ENCODE peak calls at places on chromosomes 2 and 18, in ten cellular contexts. One of them, this sample, is unnamed.

GRCh38 chr2:36589230-36589630 is 8.7 kb downstream of the FEZ2 start:
- DNase-seq in heart left ventricle: no peak
- DNase-seq in thoracic aorta: no peak
- DNase-seq in uterus: no peak
- DNase-seq in GM06990: no peak
- DNase-seq in left lung: no peak
- DNase-seq in GM10248: no peak
- DNase-seq in heart right ventricle: no peak
- DNase-seq in neural progenitor cell: no peak
- DNase-seq in HCT116: no peak
- DNase-seq in this sample: no peak

GRCh38 chr2:36513661-36514060 is 84.3 kb downstream of the FEZ2 start:
- DNase-seq in thoracic aorta: no peak
- DNase-seq in GM06990: no peak
- DNase-seq in heart right ventricle: no peak
- DNase-seq in uterus: no peak
- DNase-seq in neural progenitor cell: no peak
- DNase-seq in left lung: no peak
- DNase-seq in heart left ventricle: no peak
- DNase-seq in GM10248: no peak
- DNase-seq in HCT116: no peak
- DNase-seq in this sample: no peak

GRCh38 chr2:11466307-11467125 is 555 bp upstream of the E2F6 start:
- DNase-seq in heart right ventricle: no peak
- DNase-seq in GM10248: no peak
- DNase-seq in HCT116: no peak
- DNase-seq in neural progenitor cell: no peak
- DNase-seq in thoracic aorta: no peak
- DNase-seq in heart left ventricle: no peak
- DNase-seq in uterus: no peak
- DNase-seq in left lung: no peak
- DNase-seq in GM06990: no peak
- DNase-seq in this sample: no peak

GRCh38 chr2:144479138-144479537 is 40.8 kb downstream of the ZEB2 start:
- DNase-seq in heart right ventricle: no peak
- DNase-seq in GM06990: no peak
- DNase-seq in uterus: no peak
- DNase-seq in neural progenitor cell: no peak
- DNase-seq in GM10248: no peak
- DNase-seq in left lung: peak
- DNase-seq in thoracic aorta: no peak
- DNase-seq in heart left ventricle: no peak
- DNase-seq in HCT116: no peak
- DNase-seq in this sample: no peak

GRCh38 chr18:30889582-30890301 is 152.8 kb downstream of the DSC3 start:
- DNase-seq in thoracic aorta: no peak
- DNase-seq in GM06990: no peak
- DNase-seq in neural progenitor cell: peak
- DNase-seq in GM10248: no peak
- DNase-seq in heart right ventricle: no peak
- DNase-seq in HCT116: peak
- DNase-seq in heart left ventricle: no peak
- DNase-seq in left lung: no peak
- DNase-seq in uterus: no peak
- DNase-seq in this sample: no peak

GRCh38 chr2:231936491-231936890 is 10.3 kb upstream of the NPPC start:
- DNase-seq in GM10248: no peak
- DNase-seq in thoracic aorta: no peak
- DNase-seq in heart right ventricle: no peak
- DNase-seq in HCT116: no peak
- DNase-seq in left lung: no peak
- DNase-seq in heart left ventricle: no peak
- DNase-seq in uterus: no peak
- DNase-seq in GM06990: no peak
- DNase-seq in neural progenitor cell: no peak
- DNase-seq in this sample: peak

GRCh38 chr2:15747698-15748471 is 156.2 kb downstream of the DDX1 start:
- DNase-seq in heart left ventricle: no peak
- DNase-seq in heart right ventricle: no peak
- DNase-seq in thoracic aorta: no peak
- DNase-seq in left lung: no peak
- DNase-seq in HCT116: no peak
- DNase-seq in neural progenitor cell: peak
- DNase-seq in GM06990: no peak
- DNase-seq in uterus: no peak
- DNase-seq in GM10248: no peak
- DNase-seq in this sample: no peak

GRCh38 chr2:109701362-109701761 is 87.2 kb downstream of the SOWAHC start:
- DNase-seq in GM06990: no peak
- DNase-seq in neural progenitor cell: peak
- DNase-seq in heart left ventricle: no peak
- DNase-seq in uterus: no peak
- DNase-seq in HCT116: no peak
- DNase-seq in left lung: no peak
- DNase-seq in heart right ventricle: no peak
- DNase-seq in thoracic aorta: no peak
- DNase-seq in GM10248: no peak
- DNase-seq in this sample: no peak

DNA sequence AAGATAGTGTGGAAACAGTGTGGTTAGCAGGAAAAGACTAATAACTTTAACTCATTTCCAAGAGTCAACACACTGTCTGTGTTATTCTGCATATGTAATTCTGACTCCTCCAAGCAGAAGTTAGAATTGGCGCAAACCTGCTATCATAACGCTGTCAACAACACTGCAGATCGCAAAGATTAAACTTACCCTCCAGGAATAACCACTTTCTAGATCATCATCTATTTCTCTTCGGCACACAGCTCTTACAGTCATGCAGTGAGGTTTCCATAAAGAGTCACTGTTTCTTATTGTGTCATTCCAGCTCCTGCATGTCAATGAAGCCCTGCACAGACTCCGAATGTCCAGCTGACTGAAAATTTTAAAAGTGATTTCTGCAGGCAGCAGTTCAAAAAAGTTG is 2.4 kb downstream of the FBXO48 start:
- DNase-seq in GM06990: no peak
- DNase-seq in left lung: no peak
- DNase-seq in heart right ventricle: no peak
- DNase-seq in uterus: no peak
- DNase-seq in neural progenitor cell: no peak
- DNase-seq in thoracic aorta: no peak
- DNase-seq in heart left ventricle: no peak
- DNase-seq in GM10248: no peak
- DNase-seq in HCT116: no peak
- DNase-seq in this sample: no peak
- TF ChIP-seq CTCF in GM06990: no peak
- TF ChIP-seq CTCF in left lung: no peak
- TF ChIP-seq CTCF in heart right ventricle: no peak
- TF ChIP-seq CTCF in uterus: no peak
- TF ChIP-seq CTCF in neural progenitor cell: no peak
- TF ChIP-seq CTCF in thoracic aorta: no peak
- TF ChIP-seq CTCF in heart left ventricle: no peak
- TF ChIP-seq CTCF in GM10248: no peak
- TF ChIP-seq CTCF in HCT116: no peak
- TF ChIP-seq CTCF in this sample: no peak

GRCh38 chr18:9612989-9613388 is 1.4 kb downstream of the PPP4R1 start:
- DNase-seq in thoracic aorta: no peak
- DNase-seq in uterus: no peak
- DNase-seq in heart left ventricle: no peak
- DNase-seq in heart right ventricle: no peak
- DNase-seq in left lung: no peak
- DNase-seq in GM06990: peak
- DNase-seq in HCT116: no peak
- DNase-seq in GM10248: no peak
- DNase-seq in neural progenitor cell: no peak
- DNase-seq in this sample: peak

GRCh38 chr18:9614401-9615279 is at the start of gene PPP4R1:
- DNase-seq in left lung: peak
- DNase-seq in thoracic aorta: peak
- DNase-seq in neural progenitor cell: peak
- DNase-seq in heart left ventricle: peak
- DNase-seq in GM10248: peak
- DNase-seq in uterus: peak
- DNase-seq in GM06990: peak
- DNase-seq in heart right ventricle: peak
- DNase-seq in HCT116: no peak
- DNase-seq in this sample: peak

GRCh38 chr18:9615280-9615797 is 980 bp upstream of the PPP4R1 start:
- DNase-seq in thoracic aorta: no peak
- DNase-seq in neural progenitor cell: no peak
- DNase-seq in heart right ventricle: no peak
- DNase-seq in heart left ventricle: no peak
- DNase-seq in GM10248: no peak
- DNase-seq in uterus: no peak
- DNase-seq in left lung: no peak
- DNase-seq in HCT116: no peak
- DNase-seq in GM06990: no peak
- DNase-seq in this sample: no peak

GRCh38 chr18:9612215-9612830 is 2.0 kb downstream of the PPP4R1 start:
- DNase-seq in neural progenitor cell: peak
- DNase-seq in thoracic aorta: no peak
- DNase-seq in heart right ventricle: peak
- DNase-seq in HCT116: peak
- DNase-seq in GM06990: no peak
- DNase-seq in left lung: no peak
- DNase-seq in heart left ventricle: no peak
- DNase-seq in GM10248: peak
- DNase-seq in uterus: no peak
- DNase-seq in this sample: peak

GRCh38 chr18:9613550-9614400 is 584 bp downstream of the PPP4R1 start:
- DNase-seq in uterus: peak
- DNase-seq in heart left ventricle: peak
- DNase-seq in GM10248: peak
- DNase-seq in GM06990: peak
- DNase-seq in heart right ventricle: peak
- DNase-seq in neural progenitor cell: peak
- DNase-seq in HCT116: no peak
- DNase-seq in thoracic aorta: no peak
- DNase-seq in left lung: peak
- DNase-seq in this sample: peak
- TF ChIP-seq CTCF in uterus: no peak
- TF ChIP-seq CTCF in heart left ventricle: no peak
- TF ChIP-seq CTCF in GM10248: no peak
- TF ChIP-seq CTCF in GM06990: no peak
- TF ChIP-seq CTCF in heart right ventricle: no peak
- TF ChIP-seq CTCF in neural progenitor cell: no peak
- TF ChIP-seq CTCF in HCT116: no peak
- TF ChIP-seq CTCF in thoracic aorta: no peak
- TF ChIP-seq CTCF in left lung: no peak
- TF ChIP-seq CTCF in this sample: no peak

GRCh38 chr2:23806201-23806600 is 120.7 kb downstream of the ATAD2B start:
- DNase-seq in uterus: no peak
- DNase-seq in heart left ventricle: no peak
- DNase-seq in neural progenitor cell: no peak
- DNase-seq in heart right ventricle: no peak
- DNase-seq in GM06990: no peak
- DNase-seq in thoracic aorta: no peak
- DNase-seq in HCT116: no peak
- DNase-seq in left lung: no peak
- DNase-seq in GM10248: no peak
- DNase-seq in this sample: no peak

GRCh38 chr2:23803275-23803964 is 123.5 kb downstream of the ATAD2B start:
- DNase-seq in GM06990: no peak
- DNase-seq in left lung: no peak
- DNase-seq in uterus: no peak
- DNase-seq in GM10248: no peak
- DNase-seq in neural progenitor cell: no peak
- DNase-seq in heart right ventricle: no peak
- DNase-seq in heart left ventricle: no peak
- DNase-seq in thoracic aorta: no peak
- DNase-seq in HCT116: no peak
- DNase-seq in this sample: no peak

GRCh38 chr2:23806665-23807064 is 120.3 kb downstream of the ATAD2B start:
- DNase-seq in heart left ventricle: no peak
- DNase-seq in HCT116: no peak
- DNase-seq in heart right ventricle: no peak
- DNase-seq in GM06990: no peak
- DNase-seq in GM10248: no peak
- DNase-seq in left lung: no peak
- DNase-seq in thoracic aorta: no peak
- DNase-seq in uterus: no peak
- DNase-seq in neural progenitor cell: no peak
- DNase-seq in this sample: no peak

GRCh38 chr2:23801396-23801795 is 125.5 kb downstream of the ATAD2B start:
- DNase-seq in left lung: no peak
- DNase-seq in GM10248: no peak
- DNase-seq in GM06990: no peak
- DNase-seq in neural progenitor cell: no peak
- DNase-seq in heart left ventricle: no peak
- DNase-seq in thoracic aorta: no peak
- DNase-seq in uterus: no peak
- DNase-seq in heart right ventricle: no peak
- DNase-seq in HCT116: no peak
- DNase-seq in this sample: no peak

GRCh38 chr2:23803965-23804542 is 122.9 kb downstream of the ATAD2B start:
- DNase-seq in uterus: peak
- DNase-seq in neural progenitor cell: peak
- DNase-seq in heart left ventricle: peak
- DNase-seq in thoracic aorta: no peak
- DNase-seq in GM06990: no peak
- DNase-seq in left lung: no peak
- DNase-seq in HCT116: no peak
- DNase-seq in GM10248: no peak
- DNase-seq in heart right ventricle: peak
- DNase-seq in this sample: peak
- TF ChIP-seq CTCF in uterus: no peak
- TF ChIP-seq CTCF in neural progenitor cell: peak
- TF ChIP-seq CTCF in heart left ventricle: no peak
- TF ChIP-seq CTCF in thoracic aorta: no peak
- TF ChIP-seq CTCF in GM06990: peak
- TF ChIP-seq CTCF in left lung: peak
- TF ChIP-seq CTCF in HCT116: peak
- TF ChIP-seq CTCF in GM10248: peak
- TF ChIP-seq CTCF in heart right ventricle: peak
- TF ChIP-seq CTCF in this sample: no peak

GRCh38 chr2:219495531-219496122 is 3.1 kb upstream of the GMPPA start:
- DNase-seq in HCT116: peak
- DNase-seq in neural progenitor cell: peak
- DNase-seq in left lung: no peak
- DNase-seq in heart right ventricle: peak
- DNase-seq in uterus: peak
- DNase-seq in GM10248: peak
- DNase-seq in heart left ventricle: peak
- DNase-seq in GM06990: peak
- DNase-seq in thoracic aorta: no peak
- DNase-seq in this sample: peak
- TF ChIP-seq CTCF in HCT116: no peak
- TF ChIP-seq CTCF in neural progenitor cell: peak
- TF ChIP-seq CTCF in left lung: peak
- TF ChIP-seq CTCF in heart right ventricle: peak
- TF ChIP-seq CTCF in uterus: peak
- TF ChIP-seq CTCF in GM10248: peak
- TF ChIP-seq CTCF in heart left ventricle: peak
- TF ChIP-seq CTCF in GM06990: peak
- TF ChIP-seq CTCF in thoracic aorta: peak
- TF ChIP-seq CTCF in this sample: peak

GRCh38 chr2:7429733-7430132 is 512.5 kb downstream of the RNF144A start:
- DNase-seq in GM06990: no peak
- DNase-seq in HCT116: no peak
- DNase-seq in uterus: no peak
- DNase-seq in neural progenitor cell: no peak
- DNase-seq in heart left ventricle: no peak
- DNase-seq in heart right ventricle: no peak
- DNase-seq in thoracic aorta: no peak
- DNase-seq in GM10248: no peak
- DNase-seq in left lung: no peak
- DNase-seq in this sample: no peak
- TF ChIP-seq CTCF in GM06990: no peak
- TF ChIP-seq CTCF in HCT116: no peak
- TF ChIP-seq CTCF in uterus: no peak
- TF ChIP-seq CTCF in neural progenitor cell: no peak
- TF ChIP-seq CTCF in heart left ventricle: no peak
- TF ChIP-seq CTCF in heart right ventricle: no peak
- TF ChIP-seq CTCF in thoracic aorta: no peak
- TF ChIP-seq CTCF in GM10248: no peak
- TF ChIP-seq CTCF in left lung: no peak
- TF ChIP-seq CTCF in this sample: no peak

This sample was measured in activated CD8-positive, alpha-beta T cell treated with anti-CD3 and anti-CD28 coated beads for 36 hours.